ENCODE peak calls at places on chromosomes 12 and 14, in five cellular contexts. R is hypothalamus, F is NCI-H510A, X is glomerular endothelial cell, D is neural crest cell. L is an unnamed sample.

GRCh38 chr12:85440273-85440672 is 160.3 kb downstream of the ALX1 start:
- DNase-seq in R (no peak), F (no peak), X (no peak), D (no peak), L (no peak)

GRCh38 chr12:25994252-25994651 is 35.8 kb downstream of the RASSF8 start:
- DNase-seq in R (no peak), F (no peak), X (no peak), D (no peak), L (no peak)

GRCh38 chr14:58708004-58708403 is 70.2 kb downstream of the DACT1 start:
- DNase-seq in R (no peak), F (no peak), X (no peak), D (no peak), L (no peak)

GRCh38 chr12:90543393-90543792 is 411.6 kb downstream of the CCER1 start:
- DNase-seq in R (no peak), F (no peak), X (peak; percentile 88), D (no peak), L (no peak)

GRCh38 chr12:101967506-101967905 is 90.1 kb downstream of the DRAM1 start:
- DNase-seq in R (no peak), F (no peak), X (no peak), D (no peak), L (no peak)

GRCh38 chr12:108173160-108173559 is 44.1 kb downstream of the WSCD2 start:
- DNase-seq in R (no peak), F (no peak), X (no peak), D (no peak), L (no peak)

GRCh38 chr12:124515981-124516380 is 51.4 kb downstream of the NCOR2 start:
- DNase-seq in R (peak; percentile 28), F (no peak), X (no peak), D (no peak), L (no peak)

GRCh38 chr12:30725739-30726138 is 29.0 kb downstream of the CAPRIN2 start:
- DNase-seq in R (no peak), F (no peak), X (peak; percentile 48), D (no peak), L (no peak)

GRCh38 chr12:99110866-99111265 is 465.8 kb downstream of the APAF1 start:
- DNase-seq in R (no peak), F (no peak), X (no peak), D (no peak), L (no peak)

GRCh38 chr12:16984484-16984883 is 378.5 kb upstream of the LMO3 start:
- DNase-seq in R (no peak), F (no peak), X (no peak), D (no peak), L (no peak)

GRCh38 chr12:111427417-111428074 is 21.8 kb downstream of the SH2B3 start:
- DNase-seq in R (no peak), F (no peak), X (no peak), D (no peak), L (no peak)

GRCh38 chr12:25840678-25841077 is 117.8 kb upstream of the RASSF8 start:
- DNase-seq in R (no peak), F (no peak), X (no peak), D (no peak), L (no peak)

GRCh38 chr12:106018286-106018685 is 120.5 kb downstream of the NUAK1 start:
- DNase-seq in R (no peak), F (no peak), X (no peak), D (no peak), L (no peak)

GRCh38 chr12:49198431-49199155 is 9.7 kb upstream of the TUBA1A start:
- DNase-seq in R (peak; percentile 69), F (no peak), X (no peak), D (peak; percentile 46), L (peak; percentile 52)

GRCh38 chr14:76272349-76272748 is 103.6 kb upstream of the ESRRB start:
- DNase-seq in R (no peak), F (no peak), X (no peak), D (no peak), L (no peak)

GRCh38 chr14:23423657-23424056 is 11.8 kb downstream of the MYH7 start:
- DNase-seq in R (no peak), F (no peak), X (no peak), D (no peak), L (no peak)

GRCh38 chr14:32933623-32933942 is 5.1 kb upstream of the NPAS3 start:
- DNase-seq in R (no peak), F (no peak), X (no peak), D (peak; percentile 22), L (no peak)

GRCh38 chr12:53381739-53382630 is 2.0 kb downstream of the SP1 start:
- DNase-seq in R (peak; percentile 6), F (peak; percentile 5), X (no peak), D (peak; percentile 22), L (no peak)

GRCh38 chr12:12890492-12890814 is 909 bp upstream of the GPRC5A start:
- DNase-seq in R (no peak), F (no peak), X (no peak), D (no peak), L (no peak)

GRCh38 chr14:33120341-33120740 is 181.7 kb downstream of the NPAS3 start:
- DNase-seq in R (no peak), F (no peak), X (no peak), D (no peak), L (no peak)

GRCh38 chr12:79591988-79592387 is 98.8 kb downstream of the PAWR start:
- DNase-seq in R (no peak), F (no peak), X (no peak), D (no peak), L (no peak)

GRCh38 chr14:103196716-103197115 is 73.5 kb downstream of the TNFAIP2 start:
- DNase-seq in R (no peak), F (no peak), X (no peak), D (no peak), L (no peak)

GRCh38 chr14:88941414-88941813 is 117.0 kb downstream of the TTC8 start:
- DNase-seq in R (no peak), F (no peak), X (no peak), D (no peak), L (no peak)

GRCh38 chr12:92030618-92031017 is 115.0 kb downstream of the BTG1 start:
- DNase-seq in R (no peak), F (no peak), X (no peak), D (no peak), L (peak; percentile 16)

GRCh38 chr12:32755051-32755653 is 545 bp downstream of the YARS2 start:
- DNase-seq in R (peak; percentile 29), F (peak; percentile 32), X (peak; percentile 56), D (peak; percentile 73), L (peak; percentile 88)

GRCh38 chr12:109293106-109293505 is 16.0 kb downstream of the FOXN4 start:
- DNase-seq in R (no peak), F (no peak), X (no peak), D (no peak), L (no peak)

GRCh38 chr12:111220363-111220762 is 148.5 kb downstream of the PHETA1 start:
- DNase-seq in R (no peak), F (no peak), X (no peak), D (no peak), L (no peak)

GRCh38 chr12:125387206-125387605 is 322.0 kb downstream of the AACS start:
- DNase-seq in R (no peak), F (no peak), X (no peak), D (no peak), L (no peak)

GRCh38 chr14:62125793-62126192 is 363.6 kb downstream of the SNAPC1 start:
- DNase-seq in R (no peak), F (no peak), X (no peak), D (no peak), L (no peak)

GRCh38 chr12:50338920-50339319 is 55.6 kb upstream of the LIMA1 start:
- DNase-seq in R (no peak), F (no peak), X (no peak), D (no peak), L (no peak)

GRCh38 chr12:288687-289086 is 26.1 kb upstream of the SLC6A13 start:
- DNase-seq in R (no peak), F (no peak), X (no peak), D (no peak), L (no peak)

GRCh38 chr12:83710851-83711250 is 1024.1 kb downstream of the TMTC2 start:
- DNase-seq in R (no peak), F (no peak), X (no peak), D (no peak), L (no peak)

GRCh38 chr14:72598328-72598727 is 295.6 kb downstream of the DPF3 start:
- DNase-seq in R (no peak), F (no peak), X (no peak), D (no peak), L (no peak)

GRCh38 chr14:104746951-104747481 is 5.9 kb upstream of the SIVA1 start:
- DNase-seq in R (no peak), F (no peak), X (no peak), D (no peak), L (no peak)